ENCODE peak calls at places on chromosomes 13 and 19, in eight cellular contexts. H is NCI-H1105 treated with DMSO at 0.1 percent for 48 hours; P is CD8-positive, alpha-beta memory T cell; W is MV-4-11; L is uterus; F is psoas muscle; G is left lung; D is thoracic aorta. Q is an unnamed sample.

GRCh38 chr13:96792736-96793444 is 201.4 kb downstream of the OXGR1 start:
- DNase-seq in H (no peak), P (no peak), W (no peak), L (no peak), F (no peak), G (no peak), D (no peak), Q (peak; percentile 67)

GRCh38 chr19:40623403-40624239 is 22.5 kb downstream of the LTBP4 start:
- DNase-seq in H (no peak), P (no peak), W (no peak), L (peak; percentile 41), F (no peak), G (no peak), D (no peak), Q (no peak)

GRCh38 chr19:16419671-16420394 is 51.9 kb downstream of the EPS15L1 start:
- DNase-seq in H (no peak), P (no peak), W (peak; percentile 99), L (no peak), F (no peak), G (no peak), D (no peak), Q (no peak)

GRCh38 chr13:106078191-106078590 is 457.3 kb downstream of the EFNB2 start:
- DNase-seq in H (no peak), P (no peak), W (no peak), L (no peak), F (no peak), G (no peak), D (no peak), Q (no peak)

GRCh38 chr19:16608290-16608704 is 19.7 kb downstream of the MED26 start:
- DNase-seq in H (no peak), P (no peak), W (peak; percentile 95), L (peak; percentile 70), F (peak; percentile 10), G (no peak), D (peak; percentile 46), Q (no peak)

GRCh38 chr13:110233181-110233641 is 73.7 kb downstream of the COL4A1 start:
- DNase-seq in H (no peak), P (no peak), W (no peak), L (peak; percentile 61), F (peak; percentile 74), G (no peak), D (peak; percentile 48), Q (no peak)

GRCh38 chr19:15381864-15382263 is 2.3 kb upstream of the AKAP8 start:
- DNase-seq in H (no peak), P (no peak), W (no peak), L (no peak), F (peak; percentile 11), G (no peak), D (no peak), Q (no peak)

GRCh38 chr19:3606690-3607289 is at the start of gene TBXA2R:
- DNase-seq in H (no peak), P (peak; percentile 37), W (no peak), L (peak; percentile 86), F (no peak), G (peak; percentile 72), D (peak; percentile 52), Q (peak; percentile 78)

GRCh38 chr19:38599722-38600121 is 18.0 kb downstream of the MAP4K1 start:
- DNase-seq in H (no peak), P (no peak), W (no peak), L (no peak), F (no peak), G (no peak), D (no peak), Q (no peak)

GRCh38 chr19:57903298-57904174 is 12.9 kb downstream of the ZNF417 start:
- DNase-seq in H (peak; percentile 63), P (no peak), W (peak; percentile 54), L (no peak), F (no peak), G (no peak), D (no peak), Q (no peak)

GRCh38 chr19:35569281-35569781 is 5.9 kb upstream of the ATP4A start:
- DNase-seq in H (peak; percentile 78), P (no peak), W (no peak), L (no peak), F (no peak), G (no peak), D (no peak), Q (peak; percentile 90)

GRCh38 chr13:95485045-95485517 is 67.4 kb upstream of the CLDN10 start:
- DNase-seq in H (no peak), P (no peak), W (no peak), L (no peak), F (no peak), G (no peak), D (no peak), Q (no peak)

GRCh38 chr13:37531054-37531453 is 67.5 kb downstream of the POSTN start:
- DNase-seq in H (no peak), P (no peak), W (no peak), L (no peak), F (no peak), G (no peak), D (no peak), Q (no peak)

GRCh38 chr13:107462501-107462900 is 752.8 kb downstream of the LIG4 start:
- DNase-seq in H (no peak), P (no peak), W (no peak), L (no peak), F (no peak), G (no peak), D (no peak), Q (no peak)

Q was measured in adrenal gland.